ENCODE peak calls at places on chromosomes 2 and 18, in five cellular contexts. V is iPS DF 6.9, Y is testis, F is cardiac muscle cell, C is heart left ventricle. E is an unnamed sample.

GRCh38 chr2:111940333-111940902 is 42.0 kb downstream of the MERTK start:
- DNase-seq in V (no peak), Y (no peak), F (no peak), C (no peak), E (no peak)

GRCh38 chr2:240211096-240211495 is 70.6 kb upstream of the OTOS start:
- DNase-seq in V (no peak), Y (no peak), F (no peak), C (peak; percentile 31), E (no peak)

GRCh38 chr2:239316562-239317465 is 84.0 kb downstream of the HDAC4 start:
- DNase-seq in V (no peak), Y (peak; percentile 83), F (no peak), C (no peak), E (no peak)

GRCh38 chr2:187519419-187520120 is 34.7 kb downstream of the TFPI start:
- DNase-seq in V (no peak), Y (no peak), F (no peak), C (peak; percentile 48), E (no peak)

GRCh38 chr2:182652326-182652725 is 63.7 kb upstream of the DNAJC10 start:
- DNase-seq in V (no peak), Y (no peak), F (no peak), C (no peak), E (no peak)

GRCh38 chr2:71609029-71609428 is 155.7 kb downstream of the DYSF start:
- DNase-seq in V (no peak), Y (no peak), F (no peak), C (peak; percentile 24), E (peak; percentile 13)

GRCh38 chr2:130920417-130921030 is 83.8 kb downstream of the ARHGEF4 start:
- DNase-seq in V (peak; percentile 84), Y (peak; percentile 86), F (peak; percentile 83), C (no peak), E (peak; percentile 90)

GRCh38 chr2:54409752-54410151 is 46.4 kb upstream of the SPTBN1 start:
- DNase-seq in V (no peak), Y (no peak), F (peak; percentile 22), C (no peak), E (no peak)

GRCh38 chr18:58579561-58580047 is 49.3 kb downstream of the ALPK2 start:
- DNase-seq in V (no peak), Y (no peak), F (no peak), C (no peak), E (no peak)

GRCh38 chr2:37555457-37555856 is 116.0 kb downstream of the CDC42EP3 start:
- DNase-seq in V (no peak), Y (no peak), F (no peak), C (no peak), E (no peak)

GRCh38 chr2:236446521-236446920 is 123.1 kb upstream of the ACKR3 start:
- DNase-seq in V (no peak), Y (no peak), F (no peak), C (no peak), E (no peak)

GRCh38 chr2:68943581-68944568 is 8.8 kb downstream of the GKN2 start:
- DNase-seq in V (peak; percentile 68), Y (peak; percentile 70), F (peak; percentile 75), C (no peak), E (peak; percentile 66)

GRCh38 chr2:177467646-177468045 is 75.1 kb downstream of the AGPS start:
- DNase-seq in V (no peak), Y (no peak), F (no peak), C (no peak), E (no peak)

GRCh38 chr2:185825557-185825956 is 87.0 kb downstream of the FSIP2 start:
- DNase-seq in V (no peak), Y (no peak), F (no peak), C (no peak), E (no peak)

GRCh38 chr2:88554189-88554588 is 73.1 kb downstream of the EIF2AK3 start:
- DNase-seq in V (no peak), Y (no peak), F (peak; percentile 31), C (no peak), E (peak; percentile 40)

GRCh38 chr2:216142540-216142939 is 33.4 kb downstream of the XRCC5 start:
- DNase-seq in V (no peak), Y (no peak), F (no peak), C (no peak), E (no peak)

GRCh38 chr2:196274387-196274809 is 103.0 kb upstream of the STK17B start:
- DNase-seq in V (no peak), Y (peak; percentile 24), F (peak; percentile 35), C (no peak), E (no peak)

GRCh38 chr2:197122821-197123220 is 187.8 kb downstream of the ANKRD44 start:
- DNase-seq in V (no peak), Y (no peak), F (no peak), C (no peak), E (no peak)

GRCh38 chr2:144704696-144705095 is 184.8 kb upstream of the ZEB2 start:
- DNase-seq in V (no peak), Y (no peak), F (no peak), C (no peak), E (no peak)

GRCh38 chr18:72866901-72867701 is 686 bp downstream of the NETO1 start:
- DNase-seq in V (no peak), Y (no peak), F (peak; percentile 62), C (no peak), E (peak; percentile 68)

GRCh38 chr2:28163028-28163427 is 229.6 kb upstream of the FOSL2 start:
- DNase-seq in V (no peak), Y (no peak), F (no peak), C (peak; percentile 51), E (no peak)

GRCh38 chr2:164430166-164430783 is 191.0 kb downstream of the GRB14 start:
- DNase-seq in V (peak; percentile 11), Y (peak; percentile 53), F (peak; percentile 65), C (no peak), E (peak; percentile 8)

GRCh38 chr2:146077156-146077555 is 1557.2 kb upstream of the ZEB2 start:
- DNase-seq in V (no peak), Y (no peak), F (no peak), C (no peak), E (no peak)

GRCh38 chr2:70887550-70888229 is 48.0 kb upstream of the ATP6V1B1 start:
- DNase-seq in V (no peak), Y (no peak), F (peak; percentile 67), C (no peak), E (peak; percentile 97)

GRCh38 chr2:23464156-23464555 is 79.2 kb downstream of the KLHL29 start:
- DNase-seq in V (no peak), Y (no peak), F (no peak), C (no peak), E (no peak)

GRCh38 chr18:76721207-76721996 is 101.0 kb upstream of the ZNF236 start:
- DNase-seq in V (no peak), Y (no peak), F (no peak), C (no peak), E (no peak)

GRCh38 chr2:1743396-1744150 is 742 bp downstream of the PXDN start:
- DNase-seq in V (no peak), Y (no peak), F (peak; percentile 62), C (peak; percentile 67), E (peak; percentile 93)

GRCh38 chr2:1742680-1743395 is 1.5 kb downstream of the PXDN start:
- DNase-seq in V (no peak), Y (peak; percentile 79), F (peak; percentile 80), C (peak; percentile 84), E (peak; percentile 90)

GRCh38 chr2:1740714-1741584 is 3.4 kb downstream of the PXDN start:
- DNase-seq in V (no peak), Y (peak; percentile 13), F (no peak), C (no peak), E (peak; percentile 33)

GRCh38 chr2:1741851-1742250 is 2.5 kb downstream of the PXDN start:
- DNase-seq in V (no peak), Y (peak; percentile 13), F (no peak), C (no peak), E (peak; percentile 46)

GRCh38 chr2:1742300-1742679 is 2.0 kb downstream of the PXDN start:
- DNase-seq in V (no peak), Y (no peak), F (no peak), C (no peak), E (peak; percentile 54)
- H3K4me3 ChIP-seq in V (peak overlapping the region; percentile 67), Y (peak overlapping the region; percentile 69), F (peak overlapping the region; percentile 85), C (peak overlapping the region; percentile 61), E (peak overlapping the region; percentile 83)

GRCh38 chr18:57347784-57348183 is 4.6 kb upstream of the ST8SIA3 start:
- DNase-seq in V (no peak), Y (no peak), F (no peak), C (no peak), E (no peak)

GRCh38 chr18:57352761-57353136 is 392 bp downstream of the ST8SIA3 start:
- DNase-seq in V (no peak), Y (no peak), F (peak; percentile 10), C (no peak), E (peak; percentile 60)

GRCh38 chr18:57353940-57354461 is 1.6 kb downstream of the ST8SIA3 start:
- DNase-seq in V (peak; percentile 57), Y (peak; percentile 71), F (peak; percentile 90), C (no peak), E (peak; percentile 94)

GRCh38 chr18:57353137-57353939 is 981 bp downstream of the ST8SIA3 start:
- DNase-seq in V (no peak), Y (no peak), F (peak; percentile 73), C (no peak), E (peak; percentile 83)

DNA sequence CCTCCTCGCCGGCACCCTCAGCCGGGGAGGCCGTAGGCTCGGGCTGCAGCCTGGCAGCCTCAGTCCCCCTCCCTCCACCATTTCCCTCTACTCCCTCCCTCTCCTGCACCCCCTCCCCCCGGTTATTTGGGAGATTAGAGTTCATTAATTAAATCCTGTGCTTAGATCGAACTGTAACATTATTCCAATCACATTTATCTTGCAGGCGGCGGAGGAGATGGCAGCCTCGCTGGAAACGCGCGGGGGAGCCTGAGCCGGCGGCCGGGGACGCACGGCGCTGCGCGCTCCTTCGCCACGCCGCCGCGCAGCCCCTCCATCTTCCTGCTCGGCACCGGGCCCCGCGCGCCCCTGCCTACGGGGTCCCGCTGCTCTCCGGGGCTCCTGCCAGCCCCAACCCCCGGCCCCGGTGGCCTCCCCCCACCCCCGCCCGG is at the start of gene ST8SIA3:
- DNase-seq in V (no peak), Y (no peak), F (peak; percentile 26), C (no peak), E (peak; percentile 84)
- H3K27me3 ChIP-seq in V (no peaks in the 10 kb centered on the region), Y (no peaks in the 10 kb centered on the region), F (peaks cover 55% of the 10 kb centered on the region), C (peaks cover 41% of the 10 kb centered on the region), E (peaks cover 12% of the 10 kb centered on the region)

DNA sequence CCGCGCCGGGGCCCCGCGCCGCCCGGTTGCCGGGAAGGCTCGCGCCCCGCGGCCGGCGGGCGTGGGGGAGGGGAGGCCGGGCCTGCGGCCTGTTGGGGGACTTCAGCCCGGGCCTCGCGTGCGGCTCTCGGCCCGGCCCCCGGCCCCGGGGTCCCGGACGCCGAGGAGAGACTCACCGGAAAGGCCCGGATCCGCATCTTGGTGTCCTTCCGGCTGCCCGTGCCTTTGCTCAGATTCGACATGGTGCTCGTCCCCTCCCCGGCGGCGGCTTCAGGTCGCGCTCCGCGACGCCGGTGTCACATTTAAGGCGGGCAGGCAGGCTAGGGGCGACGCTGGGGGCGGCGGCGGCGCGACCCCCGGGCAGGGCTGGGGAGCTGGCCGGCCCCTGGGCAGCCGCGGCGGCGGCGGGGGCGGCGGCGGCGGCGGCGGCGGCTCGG is 377 bp downstream of the CUL3 start:
- DNase-seq in V (no peak), Y (peak; percentile 53), F (peak; percentile 69), C (peak; percentile 80), E (peak; percentile 64)
- H3K4me3 ChIP-seq in V (peak overlapping the region; percentile 91), Y (peak overlapping the region; percentile 75), F (peak overlapping the region; percentile 90), C (peak overlapping the region; percentile 75), E (peak overlapping the region; percentile 91)

GRCh38 chr18:60196818-60197217 is 175.8 kb downstream of the MC4R start:
- DNase-seq in V (no peak), Y (no peak), F (no peak), C (no peak), E (no peak)
- H3K27me3 ChIP-seq in V (no peaks in the 10 kb centered on the region), Y (no peaks in the 10 kb centered on the region), F (no peaks in the 10 kb centered on the region), C (no peaks in the 10 kb centered on the region), E (no peaks in the 10 kb centered on the region)